ENCODE peak calls at places on chromosomes 4 and X, in four cellular contexts. E is stimulated activated CD8-positive, alpha-beta memory T cell treated with anti-CD3 and anti-CD28 coated beads, Interleukin-4, amount 100 ng/mL, for 1 hour; O is Kasumi-1; Q is choroid plexus epithelial cell. R is an unnamed sample.

GRCh38 chrX:8305336-8305735 is 134.3 kb upstream of the VCX2 start:
- DNase-seq in E (no peak), O (no peak), Q (no peak), R (no peak)

GRCh38 chr4:164021947-164022346 is 527.5 kb downstream of the TMA16 start:
- DNase-seq in E (no peak), O (no peak), Q (no peak), R (no peak)

GRCh38 chrX:38069273-38069672 is 62.9 kb downstream of the SYTL5 start:
- DNase-seq in E (no peak), O (no peak), Q (no peak), R (no peak)

GRCh38 chr4:2647403-2648158 is 108.6 kb downstream of the TNIP2 start:
- DNase-seq in O (no peak), Q (no peak), E (no peak), R (no peak)

GRCh38 chrX:20742106-20742505 is 475.4 kb upstream of the RPS6KA3 start:
- DNase-seq in E (no peak), Q (no peak), O (no peak), R (no peak)

GRCh38 chr4:173752610-173753009 is 222.6 kb upstream of the HAND2 start:
- DNase-seq in E (no peak), Q (peak; percentile 9), O (peak; percentile 29), R (no peak)

GRCh38 chr4:56183344-56183959 is 203.8 kb downstream of the AASDH start:
- DNase-seq in E (no peak), O (no peak), Q (no peak), R (no peak)

GRCh38 chr4:13592220-13592619 is 35.3 kb downstream of the BOD1L1 start:
- DNase-seq in Q (no peak), O (no peak), E (no peak), R (no peak)

GRCh38 chrX:150291014-150291413 is 72.1 kb upstream of the MAMLD1 start:
- DNase-seq in O (no peak), Q (no peak), E (no peak), R (no peak)

GRCh38 chr4:35525192-35525978 is 718.9 kb downstream of the ARAP2 start:
- DNase-seq in E (no peak), O (no peak), Q (no peak), R (no peak)

GRCh38 chrX:103464071-103464773 is 55.1 kb downstream of the RAB40A start:
- DNase-seq in Q (peak; percentile 72), O (peak; percentile 30), E (no peak), R (peak; percentile 22)

GRCh38 chrX:45667666-45668065 is 467.0 kb upstream of the DIPK2B start:
- DNase-seq in O (no peak), E (no peak), Q (peak; percentile 8), R (no peak)

GRCh38 chrX:95956780-95957179 is 727.9 kb upstream of the DIAPH2 start:
- DNase-seq in E (no peak), Q (no peak), O (no peak), R (no peak)

GRCh38 chrX:40145670-40146470 is 48.1 kb upstream of the BCOR start:
- DNase-seq in O (no peak), E (no peak), Q (no peak), R (no peak)

GRCh38 chrX:13005671-13006473 is 31.0 kb downstream of the TMSB4X start:
- DNase-seq in O (no peak), Q (no peak), E (no peak), R (no peak)

GRCh38 chr4:127505203-127505602 is 127.6 kb upstream of the INTU start:
- DNase-seq in O (no peak), E (no peak), Q (peak; percentile 93), R (no peak)

GRCh38 chr4:144666539-144667175 is 20.7 kb downstream of the HHIP start:
- DNase-seq in O (no peak), E (no peak), Q (peak; percentile 65), R (no peak)

GRCh38 chr4:90081432-90082195 is 45.6 kb upstream of the CCSER1 start:
- DNase-seq in E (no peak), O (no peak), Q (no peak), R (no peak)

GRCh38 chrX:1330605-1331004 is 6.0 kb upstream of the IL3RA start:
- DNase-seq in O (no peak), E (no peak), Q (no peak), R (no peak)

GRCh38 chr4:168664242-168664897 is 167.5 kb downstream of the PALLD start:
- DNase-seq in E (no peak), O (no peak), Q (no peak), R (no peak)

GRCh38 chr4:113445286-113445685 is 316.3 kb downstream of the CAMK2D start:
- DNase-seq in E (no peak), Q (peak; percentile 97), O (no peak), R (no peak)